ENCODE peak calls at places on chromosome 5, in nine cellular contexts. P is HFFc6, K is BE2C, D is HFF-Myc, R is fibroblast of mammary gland, I is mesothelial cell of epicardium, H is AG09319, G is AG04450, B is brain microvascular endothelial cell. V is an unnamed sample.

GRCh38 chr5:159582756-159583523 is 252.7 kb upstream of the IL12B start:
- DNase-seq in D (no peak), R (peak), G (no peak), H (no peak), K (no peak), B (peak), I (no peak), P (no peak), V (no peak)

GRCh38 chr5:9188131-9188530 is 357.7 kb downstream of the SEMA5A start:
- DNase-seq in I (no peak), R (peak), D (peak), H (peak), B (peak), K (no peak), P (peak), G (peak), V (no peak)

GRCh38 chr5:15592728-15593127 is 92.7 kb downstream of the FBXL7 start:
- DNase-seq in R (no peak), I (no peak), H (no peak), G (no peak), P (no peak), K (no peak), D (no peak), B (no peak), V (no peak)

GRCh38 chr5:135134686-135135381 is 100.8 kb upstream of the PITX1 start:
- DNase-seq in R (no peak), P (no peak), G (no peak), H (no peak), B (no peak), I (no peak), D (no peak), K (no peak), V (no peak)

GRCh38 chr5:127959152-127959764 is 124.3 kb upstream of the SLC12A2 start:
- DNase-seq in P (peak), K (peak), G (peak), H (peak), I (peak), R (peak), B (peak), D (peak), V (no peak)

GRCh38 chr5:7261049-7261448 is 134.9 kb upstream of the ADCY2 start:
- DNase-seq in G (no peak), K (no peak), D (peak), I (no peak), R (peak), H (peak), P (peak), B (no peak), V (no peak)

GRCh38 chr5:87899109-87900100 is 369.2 kb downstream of the TMEM161B start:
- DNase-seq in B (no peak), H (no peak), I (no peak), R (peak), G (no peak), P (no peak), D (no peak), K (no peak), V (no peak)

GRCh38 chr5:55004728-55005127 is 19.3 kb upstream of the GZMK start:
- DNase-seq in I (no peak), P (peak), R (peak), G (no peak), H (no peak), D (no peak), B (no peak), K (no peak), V (no peak)

GRCh38 chr5:169911448-169912212 is 68.7 kb downstream of the INSYN2B start:
- DNase-seq in G (no peak), R (peak), H (no peak), K (no peak), B (no peak), P (no peak), I (no peak), D (no peak), V (no peak)

GRCh38 chr5:38319486-38319885 is 61.1 kb downstream of the EGFLAM start:
- DNase-seq in H (no peak), I (no peak), K (no peak), G (no peak), B (no peak), R (no peak), P (no peak), D (no peak), V (no peak)

GRCh38 chr5:74992791-74993190 is 59.6 kb downstream of the GCNT4 start:
- DNase-seq in D (no peak), B (no peak), R (no peak), H (no peak), G (no peak), P (no peak), K (no peak), I (no peak), V (no peak)

GRCh38 chr5:136717917-136718316 is 352.6 kb upstream of the TRPC7 start:
- DNase-seq in H (no peak), K (no peak), G (no peak), B (no peak), I (no peak), R (no peak), P (no peak), D (no peak), V (no peak)

GRCh38 chr5:119347996-119348395 is 7.8 kb upstream of the TNFAIP8 start:
- DNase-seq in I (no peak), B (no peak), D (peak), G (no peak), K (no peak), H (peak), R (peak), P (peak), V (no peak)

GRCh38 chr5:115829913-115830312 is 11.5 kb downstream of the ATG12 start:
- DNase-seq in B (no peak), D (no peak), P (no peak), G (no peak), H (no peak), I (no peak), K (no peak), R (no peak), V (no peak)

GRCh38 chr5:103674739-103675138 is 112.2 kb upstream of the NUDT12 start:
- DNase-seq in K (no peak), B (peak), P (no peak), I (no peak), H (no peak), G (no peak), R (peak), D (no peak), V (no peak)

GRCh38 chr5:121218086-121218485 is 633.6 kb upstream of the FTMT start:
- DNase-seq in I (no peak), P (no peak), B (no peak), G (no peak), K (no peak), H (no peak), D (no peak), R (no peak), V (no peak)

GRCh38 chr5:31531543-31531887 is 378 bp downstream of the DROSHA start:
- DNase-seq in R (peak), H (no peak), B (peak), G (no peak), P (peak), K (peak), D (no peak), I (no peak), V (no peak)

GRCh38 chr5:66174338-66174737 is 30.2 kb downstream of the SREK1 start:
- DNase-seq in I (no peak), P (peak), D (no peak), H (no peak), G (no peak), K (no peak), R (peak), B (peak), V (no peak)

GRCh38 chr5:135303582-135304173 is 95.4 kb downstream of the MACROH2A1 start:
- DNase-seq in R (no peak), D (no peak), P (no peak), K (no peak), B (no peak), H (no peak), G (no peak), I (no peak), V (no peak)

GRCh38 chr5:93267276-93267675 is 313.7 kb downstream of the NR2F1-AS1 start:
- DNase-seq in G (no peak), P (no peak), H (no peak), R (no peak), K (no peak), D (no peak), B (no peak), I (no peak), V (no peak)

GRCh38 chr5:61496406-61497307 is 164.6 kb downstream of the ZSWIM6 start:
- DNase-seq in K (peak), P (no peak), R (peak), B (no peak), G (no peak), I (no peak), D (no peak), H (no peak), V (no peak)

GRCh38 chr5:40679998-40680681 is 425 bp downstream of the PTGER4 start:
- DNase-seq in P (no peak), G (no peak), D (no peak), R (no peak), H (no peak), I (peak), K (no peak), B (no peak), V (peak)

GRCh38 chr5:38673671-38674071 is 117.2 kb upstream of the LIFR start:
- DNase-seq in K (no peak), I (no peak), P (no peak), B (no peak), D (peak), G (no peak), R (peak), H (no peak), V (no peak)

GRCh38 chr5:179829732-179830435 is 9.2 kb downstream of the SQSTM1 start:
- DNase-seq in P (no peak), R (no peak), H (no peak), I (no peak), B (no peak), G (no peak), D (no peak), K (no peak), V (no peak)

GRCh38 chr5:7875151-7875550 is 6.2 kb downstream of the MTRR start:
- DNase-seq in B (no peak), R (no peak), H (no peak), D (no peak), K (no peak), P (no peak), I (no peak), G (no peak), V (no peak)

GRCh38 chr5:157159209-157159751 is 6.8 kb downstream of the GARIN3 start:
- DNase-seq in K (no peak), R (no peak), P (no peak), B (no peak), H (no peak), G (no peak), D (no peak), I (no peak), V (no peak)
- TF ChIP-seq CTCF in K (no peak), R (no peak), P (no peak), B (no peak), H (no peak), G (no peak), D (no peak), I (no peak), V (no peak)

GRCh38 chr5:143155445-143155844 is 248.0 kb downstream of the NR3C1 start:
- DNase-seq in D (no peak), I (no peak), P (no peak), G (no peak), H (no peak), B (no peak), K (no peak), R (no peak), V (no peak)
- TF ChIP-seq CTCF in D (peak), I (no peak), P (no peak), G (peak), H (peak), B (no peak), K (no peak), R (no peak), V (no peak)

DNA sequence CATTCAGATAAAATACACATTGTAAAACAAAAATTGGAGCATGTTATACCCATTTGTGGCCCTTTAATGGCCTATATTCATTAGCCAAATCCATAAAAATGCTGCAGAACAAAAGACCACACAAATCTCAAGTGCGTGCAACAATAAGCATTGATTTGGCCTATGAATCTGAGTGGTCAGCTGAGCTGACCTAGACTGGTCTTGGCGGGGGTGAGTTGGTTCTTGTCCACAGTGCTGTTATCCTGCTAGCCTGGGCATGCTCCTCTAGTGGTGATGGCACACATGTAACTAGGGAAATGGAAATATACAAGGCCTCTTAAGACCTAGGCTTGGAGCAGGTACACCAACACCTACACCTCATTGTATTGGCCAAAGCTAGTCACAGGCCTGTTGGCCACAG is 122.2 kb upstream of the TBCA start:
- DNase-seq in H (no peak), G (no peak), R (no peak), P (no peak), B (no peak), I (no peak), D (no peak), K (no peak), V (no peak)
- TF ChIP-seq CTCF in H (no peak), G (no peak), R (no peak), P (no peak), B (no peak), I (no peak), D (no peak), K (no peak), V (no peak)

GRCh38 chr5:638501-639252 is 26.5 kb downstream of the CEP72 start:
- DNase-seq in B (no peak), I (no peak), H (no peak), R (no peak), P (no peak), K (no peak), G (no peak), D (no peak), V (no peak)

GRCh38 chr5:639584-640213 is 27.6 kb downstream of the CEP72 start:
- DNase-seq in D (no peak), G (no peak), P (no peak), B (no peak), R (no peak), I (no peak), K (no peak), H (no peak), V (no peak)

GRCh38 chr5:640461-641330 is 28.6 kb downstream of the CEP72 start:
- DNase-seq in K (no peak), P (no peak), B (no peak), G (no peak), H (no peak), D (no peak), R (no peak), I (no peak), V (no peak)

GRCh38 chr5:637581-638450 is 25.7 kb downstream of the CEP72 start:
- DNase-seq in H (no peak), R (no peak), P (no peak), B (no peak), G (no peak), K (no peak), D (no peak), I (no peak), V (no peak)

DNA sequence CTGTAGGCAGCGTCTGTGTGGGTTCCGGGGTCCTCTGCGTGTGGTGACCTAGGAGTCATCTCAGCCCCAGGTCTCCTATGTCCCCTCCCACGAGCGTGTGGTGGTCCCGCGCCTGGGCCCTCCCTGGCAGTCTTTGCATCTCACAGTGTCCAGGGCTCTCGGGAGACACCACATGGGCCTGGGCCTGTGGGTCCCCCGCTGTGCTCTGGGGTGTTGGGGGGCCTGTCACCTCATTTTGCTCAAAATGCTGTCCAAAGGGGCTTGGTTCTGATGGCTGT is 27.1 kb downstream of the CEP72 start:
- DNase-seq in R (no peak), D (no peak), B (no peak), P (no peak), I (no peak), K (no peak), H (no peak), G (no peak), V (no peak)
- TF ChIP-seq CTCF in R (no peak), D (no peak), B (no peak), P (no peak), I (no peak), K (no peak), H (no peak), G (no peak), V (no peak)

GRCh38 chr5:21919417-21920022 is 933.6 kb downstream of the CDH12 start:
- DNase-seq in G (no peak), R (peak), P (peak), B (peak), D (peak), H (no peak), K (peak), I (no peak), V (no peak)
- TF ChIP-seq CTCF in G (peak), R (peak), P (peak), B (peak), D (peak), H (peak), K (peak), I (peak), V (no peak)

GRCh38 chr5:172766287-172767104 is 4.5 kb downstream of the DUSP1 start:
- DNase-seq in H (peak), D (no peak), R (peak), P (peak), K (no peak), I (no peak), B (peak), G (no peak), V (no peak)

GRCh38 chr5:172763120-172763464 is 7.9 kb downstream of the DUSP1 start:
- DNase-seq in K (no peak), I (no peak), P (no peak), G (no peak), D (no peak), B (no peak), H (no peak), R (no peak), V (no peak)

GRCh38 chr5:172765766-172766286 is 5.2 kb downstream of the DUSP1 start:
- DNase-seq in P (peak), R (peak), B (peak), K (no peak), I (no peak), G (no peak), H (peak), D (no peak), V (no peak)

GRCh38 chr5:172762214-172763119 is 8.5 kb downstream of the DUSP1 start:
- DNase-seq in H (no peak), R (no peak), B (no peak), D (no peak), K (no peak), I (no peak), P (no peak), G (no peak), V (no peak)

DNA sequence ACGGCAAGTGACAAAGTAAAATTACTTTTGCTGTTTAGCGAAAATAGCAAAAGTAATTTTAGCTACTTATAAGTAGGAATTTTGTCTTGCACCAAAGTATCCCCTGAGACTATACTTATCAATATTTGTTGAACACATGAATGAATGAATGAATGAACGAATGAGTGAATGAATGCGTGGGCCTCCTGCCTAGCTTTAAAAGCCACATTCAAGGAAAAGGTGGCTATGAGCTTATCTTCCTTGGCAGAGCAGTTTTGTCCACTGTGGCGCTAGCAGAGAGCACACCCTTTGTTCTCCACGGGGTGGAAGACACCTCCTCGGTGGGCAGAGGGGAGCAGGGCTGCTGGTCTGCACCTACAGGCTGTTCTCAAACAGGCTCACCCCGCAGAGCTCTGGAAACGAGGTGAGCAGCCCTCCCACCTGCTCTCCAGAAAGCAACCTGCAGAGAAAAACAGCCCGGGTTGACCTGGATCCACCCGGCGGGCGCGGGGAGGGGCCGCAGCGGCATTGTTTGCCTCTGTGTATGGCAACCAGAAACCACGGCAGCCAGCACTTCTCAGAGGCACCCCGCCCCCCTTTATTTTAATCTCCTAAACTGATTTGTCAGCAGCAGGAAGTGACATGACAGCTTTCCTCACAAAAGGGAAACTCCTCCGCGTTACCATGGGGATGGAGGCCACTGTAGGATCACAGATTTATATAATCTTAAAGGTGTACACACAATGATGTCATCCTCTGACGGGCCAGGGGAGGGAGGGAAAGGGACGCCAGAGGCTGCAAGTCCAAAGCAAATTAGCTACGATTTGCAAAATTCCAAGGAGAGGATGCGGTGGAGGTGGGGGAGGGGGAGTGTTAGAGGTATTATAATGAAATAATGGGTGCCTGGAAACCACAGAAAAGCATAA is 5.9 kb downstream of the DUSP1 start:
- DNase-seq in I (peak), D (peak), P (peak), K (peak), B (peak), R (peak), G (peak), H (peak), V (peak)
- TF ChIP-seq CTCF in I (no peak), D (no peak), P (no peak), K (peak), B (no peak), R (no peak), G (no peak), H (no peak), V (no peak)

DNA sequence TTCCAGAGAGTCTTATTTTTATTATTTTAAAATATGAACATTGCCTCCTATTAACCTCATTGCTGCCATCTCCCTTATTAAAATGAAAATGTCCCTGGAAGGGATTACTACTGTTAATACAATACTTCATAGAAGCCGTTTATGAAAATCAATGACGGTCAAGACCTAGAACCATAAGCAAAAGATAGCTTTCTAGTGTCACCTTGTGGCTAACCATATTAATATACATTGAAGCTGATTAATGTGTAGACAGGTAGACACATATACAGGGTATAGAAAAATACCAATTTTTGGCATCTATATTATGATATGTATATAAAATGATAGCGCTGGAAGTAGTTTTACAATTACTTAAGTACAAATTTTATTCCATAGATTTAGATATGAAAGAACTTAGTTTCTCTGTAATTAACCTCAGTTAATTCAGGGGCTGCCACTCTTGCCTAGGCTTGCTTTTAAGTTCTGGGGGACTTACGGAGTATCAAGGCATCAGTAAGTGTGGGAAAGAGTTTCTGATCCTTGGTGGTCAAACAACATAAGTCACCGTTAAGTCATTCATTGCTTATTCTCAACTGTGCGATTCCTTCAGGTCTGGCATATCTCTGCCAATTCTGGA is 2.5 kb upstream of the YTHDC2 start:
- DNase-seq in H (no peak), G (no peak), D (no peak), B (no peak), I (no peak), R (peak), K (no peak), P (peak), V (no peak)
- TF ChIP-seq CTCF in H (peak), G (peak), D (peak), B (peak), I (no peak), R (peak), K (peak), P (peak), V (no peak)

DNA sequence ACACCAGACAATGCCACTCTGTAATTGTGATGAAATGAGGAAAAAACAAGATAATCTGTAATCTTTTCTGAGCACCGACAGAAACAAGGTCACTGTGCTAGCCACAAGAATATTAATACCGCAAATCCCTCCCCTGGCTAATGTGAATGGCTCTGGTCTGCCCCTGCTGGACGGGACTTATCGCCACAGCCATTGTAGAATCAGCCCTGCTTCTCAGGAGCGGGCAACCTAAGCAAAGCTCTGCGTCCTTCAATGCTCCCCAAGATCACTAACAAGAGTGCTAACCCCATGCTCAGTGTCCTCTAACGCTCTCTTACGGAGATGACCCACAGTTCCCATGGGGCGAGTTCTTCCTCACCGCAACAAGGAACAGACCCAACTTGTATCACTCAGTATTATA is 42.7 kb downstream of the OR2V1 start:
- DNase-seq in B (no peak), P (no peak), I (no peak), D (no peak), G (no peak), K (no peak), H (no peak), R (no peak), V (no peak)
- TF ChIP-seq CTCF in B (peak), P (peak), I (no peak), D (peak), G (peak), K (peak), H (peak), R (peak), V (no peak)

V was measured in activated B cell treated with CpG ODN at 0.5 μM for 24 hours.